ENCODE peak calls at places on chromosomes 4 and X, in eight cellular contexts. A is chondrocyte; V is AG09309; X is dorsolateral prefrontal cortex; B is fibroblast of pulmonary artery; Y is right atrium auricular region; L is CD4-positive, alpha-beta T cell; Q is WTC11. T is an unnamed sample.

GRCh38 chr4:102064747-102065442 is 274.4 kb downstream of the BANK1 start:
- DNase-seq in Q (no peak), X (no peak), V (no peak), A (no peak), B (no peak), L (no peak), Y (no peak), T (no peak)

GRCh38 chrX:2828404-2829065 is at the start of gene GYG2:
- DNase-seq in B (peak; percentile 22), V (no peak), Y (no peak), L (no peak), Q (peak; percentile 67), X (no peak), A (no peak), T (no peak)

GRCh38 chr4:151347891-151348290 is 22.5 kb upstream of the SH3D19 start:
- DNase-seq in L (no peak), Y (no peak), V (no peak), A (no peak), Q (no peak), X (no peak), B (no peak), T (no peak)

GRCh38 chr4:26418850-26419249 is 71.4 kb downstream of the CCKAR start:
- DNase-seq in B (no peak), A (no peak), X (no peak), Q (no peak), Y (no peak), L (no peak), V (no peak), T (no peak)

GRCh38 chrX:45956222-45956867 is 588.9 kb downstream of the ZNF674 start:
- DNase-seq in X (no peak), V (no peak), Q (no peak), L (no peak), Y (no peak), B (no peak), A (no peak), T (no peak)

GRCh38 chrX:73577368-73577767 is 14.4 kb downstream of the CHIC1 start:
- DNase-seq in Y (no peak), Q (no peak), B (peak; percentile 87), V (peak; percentile 37), X (no peak), L (no peak), A (no peak), T (no peak)

GRCh38 chrX:47623540-47624027 is 3.9 kb upstream of the SYN1 start:
- DNase-seq in V (peak; percentile 27), X (peak; percentile 84), Q (peak; percentile 81), Y (no peak), A (no peak), B (peak; percentile 82), L (peak; percentile 43), T (no peak)

GRCh38 chr4:6692806-6693205 is 872 bp upstream of the S100P start:
- DNase-seq in L (no peak), A (no peak), X (no peak), V (peak; percentile 24), Y (no peak), B (no peak), Q (no peak), T (no peak)

GRCh38 chr4:61041527-61041926 is 158.6 kb upstream of the ADGRL3 start:
- DNase-seq in A (no peak), V (no peak), X (no peak), Y (no peak), B (no peak), Q (no peak), L (no peak), T (no peak)

GRCh38 chrX:45850775-45851433 is 650.2 kb upstream of the DIPK2B start:
- DNase-seq in B (peak; percentile 27), Q (peak; percentile 28), Y (no peak), A (no peak), L (peak; percentile 4), V (no peak), X (no peak), T (no peak)

GRCh38 chrX:50635811-50636365 is 165.3 kb upstream of the DGKK start:
- DNase-seq in X (no peak), L (no peak), Q (no peak), V (no peak), A (no peak), Y (no peak), B (no peak), T (no peak)

GRCh38 chrX:109874548-109874947 is 128.4 kb upstream of the TMEM164 start:
- DNase-seq in Q (no peak), X (no peak), V (no peak), B (no peak), L (no peak), Y (no peak), A (no peak), T (no peak)

GRCh38 chr4:41985151-41985550 is 3.6 kb downstream of the DCAF4L1 start:
- DNase-seq in X (no peak), Q (no peak), A (no peak), B (no peak), L (no peak), Y (no peak), V (no peak), T (no peak)

GRCh38 chrX:65696613-65697012 is 29.2 kb downstream of the MSN start:
- DNase-seq in B (no peak), Y (no peak), Q (no peak), V (no peak), L (no peak), A (no peak), X (no peak), T (no peak)

GRCh38 chrX:3811331-3812311 is 98.2 kb upstream of the PRKX start:
- DNase-seq in L (peak; percentile 23), V (no peak), Q (no peak), Y (no peak), A (no peak), X (peak; percentile 22), B (peak; percentile 62), T (no peak)

GRCh38 chrX:153955451-153955732 is 10.9 kb upstream of the RENBP start:
- DNase-seq in A (peak; percentile 83), V (no peak), B (no peak), Y (no peak), X (no peak), L (no peak), Q (no peak), T (no peak)

GRCh38 chr4:20337261-20337664 is 85.6 kb downstream of the SLIT2 start:
- DNase-seq in Q (no peak), X (no peak), Y (no peak), B (no peak), V (no peak), A (no peak), L (no peak), T (no peak)

GRCh38 chr4:121155893-121156292 is 8.2 kb downstream of the TNIP3 start:
- DNase-seq in B (peak; percentile 96), A (no peak), Y (no peak), X (no peak), Q (no peak), L (no peak), V (peak; percentile 82), T (no peak)

GRCh38 chrX:68257015-68257414 is 176.3 kb downstream of the OPHN1 start:
- DNase-seq in B (no peak), Q (no peak), A (no peak), L (no peak), Y (no peak), V (no peak), X (no peak), T (no peak)

DNA sequence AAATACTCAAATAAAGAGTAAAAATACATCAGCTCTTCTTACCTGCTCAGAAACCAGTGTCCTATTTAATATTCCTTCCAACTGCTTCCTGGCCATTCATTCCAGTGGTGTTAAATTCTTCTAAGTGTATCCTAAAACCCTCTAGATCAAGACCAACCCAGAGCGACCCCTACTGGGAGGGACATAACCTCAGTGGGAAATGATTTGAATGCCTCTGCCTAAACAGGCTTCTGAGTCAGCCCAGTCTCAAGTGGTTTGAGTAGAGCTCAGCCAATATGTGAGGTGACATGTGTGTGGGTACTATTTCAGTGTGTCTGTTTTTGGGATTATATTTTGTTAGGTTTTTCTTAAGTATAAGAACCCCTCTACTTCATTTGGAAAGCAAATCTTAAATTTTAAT is 133.6 kb upstream of the ARHGEF9 start:
- DNase-seq in L (no peak), X (no peak), Y (no peak), B (no peak), Q (peak; percentile 13), V (no peak), A (no peak), T (no peak)
- TF ChIP-seq CTCF in L (no peak), X (no peak), Y (peak; percentile 17), B (no peak), Q (no peak), V (peak; percentile 31), A (peak; percentile 67), T (no peak)

DNA sequence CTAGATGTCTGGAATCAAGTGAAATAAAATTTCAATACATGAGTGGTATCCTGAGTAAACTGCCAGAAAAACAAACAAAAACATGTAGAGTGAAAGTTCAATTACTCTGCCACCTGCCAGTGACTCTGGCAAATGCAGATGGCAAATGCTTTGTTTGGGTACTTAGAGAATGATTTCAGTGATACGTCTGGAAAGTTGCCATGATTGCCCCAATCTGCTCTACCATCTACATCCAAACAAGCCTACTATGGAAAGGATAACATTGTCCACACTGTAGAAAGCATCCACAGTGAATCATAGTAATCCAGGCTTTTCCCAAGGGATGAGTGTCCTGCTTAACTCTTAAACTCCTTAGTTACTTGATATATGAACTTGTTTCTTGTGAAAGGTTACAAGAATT is 3.4 kb downstream of the SPATA4 start:
- DNase-seq in L (no peak), Q (no peak), A (no peak), Y (no peak), X (no peak), V (no peak), B (no peak), T (no peak)
- TF ChIP-seq CTCF in L (no peak), Q (no peak), A (peak; percentile 22), Y (no peak), X (no peak), V (no peak), B (no peak), T (no peak)

DNA sequence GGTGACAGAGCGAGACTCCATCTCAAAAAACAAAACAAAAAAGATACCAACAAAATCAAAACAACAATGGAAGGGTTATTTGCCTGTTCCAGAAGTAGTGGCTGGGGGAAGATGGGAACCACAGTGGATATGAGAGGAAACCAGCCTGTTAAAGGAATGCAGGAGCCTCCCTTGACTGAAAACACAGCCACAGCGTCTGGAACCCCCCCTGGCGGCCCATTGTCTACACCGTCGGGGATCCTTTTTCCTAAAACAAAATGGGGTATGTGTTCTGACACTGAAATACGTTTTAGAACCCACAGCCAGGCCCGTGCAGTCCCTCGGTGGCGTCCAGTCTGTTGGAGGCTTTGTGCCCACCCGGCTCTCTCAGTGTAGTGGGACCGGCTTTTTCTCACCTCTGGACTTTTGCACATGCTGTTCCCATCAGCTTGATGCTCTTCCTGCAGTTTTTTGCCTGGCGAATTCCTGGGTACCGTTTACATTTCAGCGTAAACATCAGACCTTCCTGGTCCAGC is 19.6 kb downstream of the PIGG start:
- DNase-seq in X (no peak), V (no peak), L (no peak), Y (no peak), Q (peak; percentile 44), B (no peak), A (no peak), T (no peak)
- TF ChIP-seq CTCF in X (no peak), V (no peak), L (no peak), Y (no peak), Q (no peak), B (no peak), A (no peak), T (no peak)

GRCh38 chrX:15598031-15598430 is 2.7 kb downstream of the ACE2 start:
- DNase-seq in V (no peak), A (no peak), Y (no peak), B (no peak), Q (no peak), L (no peak), X (no peak), T (no peak)

GRCh38 chrX:15600071-15600470 is 689 bp downstream of the ACE2 start:
- DNase-seq in A (no peak), V (no peak), B (no peak), L (no peak), Q (no peak), Y (no peak), X (no peak), T (no peak)

GRCh38 chrX:15594371-15594770 is 6.4 kb downstream of the ACE2 start:
- DNase-seq in A (no peak), X (no peak), L (no peak), V (no peak), Q (no peak), Y (no peak), B (no peak), T (no peak)
- TF ChIP-seq CTCF in A (no peak), X (no peak), L (no peak), V (peak; percentile 10), Q (no peak), Y (no peak), B (no peak), T (no peak)